ENCODE peak calls at places on chromosomes 11 and 22, in eight cellular contexts. H is prostate gland; R is activated CD4-positive, alpha-beta T cell treated with anti-CD3 and anti-CD28 coated beads for 36 hours; C is HEK293T; U is stimulated activated CD8-positive, alpha-beta memory T cell treated with anti-CD3 and anti-CD28 coated beads, Interleukin-12 subunit alpha, Interleukin-12 subunit beta, amount 100 ng/mL, for 4 hours; L is activated naive CD4-positive, alpha-beta T cell treated with anti-CD3 and anti-CD28 coated beads, Interleukin-2, amount 50 U/mL, for 16 hours; I is AG10803; T is aorta. A is an unnamed sample.

GRCh38 chr22:48106215-48106614 is 1343.8 kb downstream of the TBC1D22A start:
- DNase-seq in H (no peak), R (no peak), C (no peak), U (no peak), L (no peak), I (no peak), T (no peak), A (no peak)

GRCh38 chr11:130772266-130773227 is 143.7 kb downstream of the SNX19 start:
- DNase-seq in H (no peak), R (no peak), C (no peak), U (no peak), L (no peak), I (peak; percentile 97), T (no peak), A (peak; percentile 85)

GRCh38 chr11:82988936-82989627 is 82.6 kb downstream of the RAB30 start:
- DNase-seq in H (no peak), R (no peak), C (no peak), U (no peak), L (no peak), I (no peak), T (no peak), A (no peak)

GRCh38 chr11:134949121-134949591 is 537.1 kb upstream of the B3GAT1 start:
- DNase-seq in H (no peak), R (no peak), C (no peak), U (no peak), L (no peak), I (peak; percentile 91), T (peak; percentile 87), A (peak; percentile 83)

GRCh38 chr22:46002757-46003270 is 25.9 kb upstream of the WNT7B start:
- DNase-seq in H (no peak), R (no peak), C (no peak), U (no peak), L (no peak), I (peak; percentile 84), T (no peak), A (peak; percentile 88)

GRCh38 chr22:17266261-17266971 is 47.2 kb upstream of the ADA2 start:
- DNase-seq in H (no peak), R (peak; percentile 25), C (peak; percentile 36), U (no peak), L (no peak), I (no peak), T (no peak), A (no peak)

GRCh38 chr22:28978158-28978557 is 83.5 kb downstream of the C22orf31 start:
- DNase-seq in H (no peak), R (peak; percentile 22), C (no peak), U (no peak), L (no peak), I (no peak), T (no peak), A (peak; percentile 48)

GRCh38 chr22:37563153-37564081 is 3.1 kb downstream of the CDC42EP1 start:
- DNase-seq in H (peak; percentile 63), R (no peak), C (no peak), U (no peak), L (no peak), I (peak; percentile 94), T (peak; percentile 88), A (peak; percentile 96)